ENCODE peak calls at places on chromosomes 6 and 20, in six cellular contexts. Y is sigmoid colon, P is T1000, N is HEK293T, L is tibial artery, I is NCI-H345. Q is an unnamed sample.

GRCh38 chr20:37311710-37312355 is 22.4 kb downstream of the MANBAL start:
- DNase-seq in Y (peak), I (no peak), N (no peak), P (no peak), L (no peak), Q (no peak)

GRCh38 chr6:6386010-6386409 is 65.5 kb upstream of the F13A1 start:
- DNase-seq in I (no peak), Y (no peak), L (no peak), P (no peak), N (no peak), Q (no peak)

GRCh38 chr20:5181955-5182354 is 55.1 kb downstream of the CDS2 start:
- DNase-seq in I (no peak), P (no peak), N (no peak), L (no peak), Y (no peak), Q (no peak)

GRCh38 chr20:3828798-3829197 is 8.5 kb downstream of the AP5S1 start:
- DNase-seq in Y (no peak), L (no peak), N (no peak), I (no peak), P (no peak), Q (no peak)

GRCh38 chr6:43853066-43853650 is 83.1 kb downstream of the VEGFA start:
- DNase-seq in I (no peak), L (no peak), Y (no peak), P (no peak), N (no peak), Q (no peak)

GRCh38 chr20:63167026-63167917 is 48.7 kb downstream of the YTHDF1 start:
- DNase-seq in N (no peak), P (no peak), L (no peak), I (no peak), Y (no peak), Q (no peak)

GRCh38 chr6:23980965-23981364 is 145.1 kb upstream of the NRSN1 start:
- DNase-seq in Y (no peak), P (no peak), L (no peak), N (no peak), I (no peak), Q (no peak)

GRCh38 chr6:63278916-63279315 is 40.9 kb downstream of the LGSN start:
- DNase-seq in I (no peak), L (no peak), Y (no peak), P (no peak), N (no peak), Q (no peak)

GRCh38 chr20:13322198-13322597 is 101.1 kb downstream of the ISM1 start:
- DNase-seq in P (no peak), L (no peak), I (no peak), N (no peak), Y (peak), Q (no peak)

GRCh38 chr6:135212020-135212806 is 31.1 kb downstream of the MYB start:
- DNase-seq in I (no peak), N (peak), Y (no peak), P (no peak), L (no peak), Q (peak)

GRCh38 chr20:24584538-24585356 is 115.3 kb downstream of the SYNDIG1 start:
- DNase-seq in L (no peak), P (no peak), Y (no peak), N (no peak), I (no peak), Q (no peak)

GRCh38 chr6:111342913-111343312 is 140.1 kb downstream of the REV3L start:
- DNase-seq in Y (no peak), L (no peak), I (no peak), P (no peak), N (no peak), Q (no peak)

GRCh38 chr6:91020741-91021140 is 433.9 kb upstream of the MAP3K7 start:
- DNase-seq in P (no peak), I (no peak), L (no peak), N (no peak), Y (no peak), Q (no peak)

GRCh38 chr20:62822788-62823651 is 6.2 kb downstream of the COL9A3 start:
- DNase-seq in Y (no peak), N (peak), P (no peak), I (peak), L (no peak), Q (peak)

GRCh38 chr6:108578595-108579038 is 17.9 kb downstream of the FOXO3 start:
- DNase-seq in Y (no peak), N (no peak), I (no peak), P (no peak), L (no peak), Q (no peak)

GRCh38 chr6:44100088-44100550 is 27.1 kb downstream of the MRPL14 start:
- DNase-seq in P (no peak), Y (no peak), L (no peak), I (no peak), N (peak), Q (no peak)

GRCh38 chr6:157673596-157673995 is 149.4 kb upstream of the SNX9 start:
- DNase-seq in I (no peak), P (no peak), Y (peak), N (no peak), L (no peak), Q (no peak)

Q was measured in H4.